ENCODE peak calls at places on chromosome 13, in eight cellular contexts. N is HEK293T, M is T-helper 2 cell, W is HAP-1, K is esophagus squamous epithelium, Y is cardiac fibroblast, B is NB4, Z is omental fat pad. G is an unnamed sample.

GRCh38 chr13:59259416-59260000 is 904.2 kb downstream of the DIAPH3 start:
- DNase-seq in B (no peak), K (no peak), Y (no peak), M (no peak), Z (no peak), N (no peak), W (no peak), G (no peak)

GRCh38 chr13:107124129-107124718 is 556.3 kb upstream of the ARGLU1 start:
- DNase-seq in K (no peak), Z (no peak), M (no peak), N (no peak), Y (peak), W (no peak), B (peak), G (no peak)

GRCh38 chr13:113119822-113120189 is 2.8 kb upstream of the F10 start:
- DNase-seq in N (no peak), B (no peak), Y (no peak), Z (no peak), W (no peak), M (no peak), K (no peak), G (no peak)

GRCh38 chr13:47033216-47033615 is 136.4 kb upstream of the HTR2A start:
- DNase-seq in M (no peak), N (no peak), W (no peak), Y (peak), B (no peak), Z (no peak), K (no peak), G (no peak)

GRCh38 chr13:77699059-77699680 is 1.7 kb downstream of the SLAIN1 start:
- DNase-seq in B (peak), Z (no peak), K (no peak), W (no peak), M (no peak), N (no peak), Y (no peak), G (no peak)

GRCh38 chr13:89401209-89401810 is 1730.1 kb downstream of the SLITRK5 start:
- DNase-seq in Y (peak), Z (no peak), W (no peak), B (peak), M (no peak), K (no peak), N (no peak), G (no peak)

GRCh38 chr13:83568019-83568418 is 314.3 kb downstream of the SLITRK1 start:
- DNase-seq in B (no peak), M (no peak), N (no peak), Z (no peak), Y (no peak), K (no peak), W (no peak), G (no peak)

GRCh38 chr13:77554079-77554478 is 18.6 kb downstream of the SCEL start:
- DNase-seq in W (no peak), N (no peak), B (no peak), Z (no peak), K (no peak), Y (no peak), M (no peak), G (no peak)

GRCh38 chr13:39051157-39051556 is 12.9 kb downstream of the NHLRC3 start:
- DNase-seq in Y (peak), Z (no peak), K (no peak), W (no peak), B (peak), M (no peak), N (peak), G (no peak)